ENCODE peak calls at places on chromosomes 6 and 20, in eight cellular contexts. X, W, F, M, Y, L, E and Q are unnamed samples.

GRCh38 chr20:19868383-19868782 is 110.3 kb downstream of the RIN2 start:
- DNase-seq in W (no peak), L (no peak), M (no peak), E (no peak), F (no peak), Y (no peak), X (no peak), Q (no peak)

GRCh38 chr6:104771258-104771832 is 88.4 kb downstream of the HACE1 start:
- DNase-seq in Y (no peak), W (no peak), M (no peak), F (no peak), E (no peak), L (peak), X (no peak), Q (no peak)

GRCh38 chr6:5261545-5262109 is 314 bp downstream of the FARS2 start:
- DNase-seq in L (no peak), E (no peak), Y (no peak), W (no peak), F (no peak), X (no peak), M (no peak), Q (peak)

GRCh38 chr20:46206025-46206424 is 87.9 kb downstream of the CD40 start:
- DNase-seq in M (no peak), E (peak), W (no peak), X (no peak), L (no peak), Y (peak), F (no peak), Q (no peak)

GRCh38 chr20:51523276-51524013 is 19.1 kb downstream of the NFATC2 start:
- DNase-seq in E (no peak), F (no peak), W (no peak), L (no peak), Y (no peak), M (no peak), X (no peak), Q (no peak)

GRCh38 chr6:113854531-113855499 is 2.3 kb upstream of the MARCKS start:
- DNase-seq in X (peak), Y (peak), E (peak), W (no peak), L (peak), F (peak), M (peak), Q (peak)

GRCh38 chr20:9743871-9744270 is 95.0 kb downstream of the PAK5 start:
- DNase-seq in Y (no peak), L (no peak), E (no peak), W (no peak), X (no peak), F (no peak), M (no peak), Q (no peak)

GRCh38 chr6:11093591-11094410 is at the start of gene SMIM13:
- DNase-seq in L (peak), M (peak), X (peak), E (peak), Y (peak), W (peak), F (peak), Q (peak)

GRCh38 chr20:4902788-4903187 is 98.5 kb downstream of the SLC23A2 start:
- DNase-seq in E (no peak), L (no peak), X (no peak), Y (no peak), W (no peak), M (no peak), F (no peak), Q (no peak)

GRCh38 chr20:46047821-46048220 is 18.8 kb downstream of the SLC12A5 start:
- DNase-seq in W (no peak), E (no peak), M (no peak), L (no peak), F (no peak), X (no peak), Y (no peak), Q (no peak)

GRCh38 chr20:36107881-36108280 is 46.7 kb upstream of the EPB41L1 start:
- DNase-seq in W (no peak), E (no peak), X (no peak), Y (no peak), L (no peak), F (no peak), M (no peak), Q (no peak)

GRCh38 chr20:20225325-20225724 is 142.6 kb upstream of the INSM1 start:
- DNase-seq in M (no peak), L (no peak), W (no peak), X (no peak), Y (no peak), E (no peak), F (peak), Q (no peak)

GRCh38 chr6:156111913-156112312 is 656.3 kb upstream of the NOX3 start:
- DNase-seq in X (no peak), M (no peak), F (no peak), L (no peak), Y (no peak), W (no peak), E (no peak), Q (no peak)

GRCh38 chr6:55069132-55069781 is 105.1 kb upstream of the HCRTR2 start:
- DNase-seq in W (no peak), L (peak), M (peak), E (no peak), F (no peak), Y (no peak), X (peak), Q (peak)

GRCh38 chr6:44156494-44157151 is 2.0 kb upstream of the CAPN11 start:
- DNase-seq in M (no peak), Y (no peak), E (no peak), F (no peak), L (no peak), W (no peak), X (no peak), Q (peak)

GRCh38 chr6:53309059-53309896 is 39.5 kb downstream of the ELOVL5 start:
- DNase-seq in X (no peak), L (no peak), F (peak), E (peak), M (peak), Y (no peak), W (no peak), Q (no peak)

GRCh38 chr6:37860226-37860839 is 40.8 kb downstream of the ZFAND3 start:
- DNase-seq in Y (no peak), M (peak), E (no peak), W (no peak), L (peak), F (peak), X (no peak), Q (no peak)

GRCh38 chr20:21004386-21005076 is 101.6 kb downstream of the LINC00237 start:
- DNase-seq in E (no peak), L (no peak), Y (no peak), X (no peak), F (no peak), W (no peak), M (no peak), Q (no peak)

GRCh38 chr20:31894980-31895675 is 24.7 kb downstream of the TTLL9 start:
- DNase-seq in F (no peak), W (no peak), L (peak), E (peak), X (peak), M (peak), Y (peak), Q (no peak)

GRCh38 chr6:62285612-62286469 is at the start of gene KHDRBS2:
- DNase-seq in X (no peak), Y (peak), E (peak), W (no peak), F (peak), M (peak), L (no peak), Q (peak)

GRCh38 chr6:167984144-167984719 is 13.2 kb upstream of the KIF25 start:
- DNase-seq in Y (no peak), F (no peak), M (no peak), X (no peak), L (no peak), E (no peak), W (no peak), Q (no peak)

GRCh38 chr6:167549187-167549586 is 224.3 kb downstream of the TTLL2 start:
- DNase-seq in Y (no peak), E (no peak), F (no peak), M (no peak), L (no peak), X (no peak), W (no peak), Q (no peak)

GRCh38 chr20:37821691-37822655 is 81.0 kb upstream of the VSTM2L start:
- DNase-seq in Y (no peak), M (no peak), X (peak), E (no peak), F (no peak), W (no peak), L (peak), Q (no peak)

GRCh38 chr6:18115356-18115755 is 7.1 kb downstream of the NHLRC1 start:
- DNase-seq in X (no peak), E (no peak), W (no peak), M (peak), L (no peak), Y (no peak), F (no peak), Q (no peak)

GRCh38 chr6:134537146-134537555 is 219.2 kb upstream of the SGK1 start:
- DNase-seq in F (no peak), L (peak), E (no peak), W (no peak), X (peak), M (no peak), Y (no peak), Q (no peak)

GRCh38 chr6:14927398-14927797 is 318.5 kb upstream of the JARID2 start:
- DNase-seq in W (no peak), E (no peak), Y (no peak), X (no peak), L (no peak), F (no peak), M (no peak), Q (no peak)

GRCh38 chr20:21808863-21809664 is 103.6 kb downstream of the PAX1 start:
- DNase-seq in F (no peak), W (no peak), L (no peak), X (no peak), Y (peak), E (peak), M (peak), Q (peak)

GRCh38 chr6:122426597-122426996 is 27.1 kb downstream of the HSF2 start:
- DNase-seq in X (no peak), L (no peak), Y (no peak), E (no peak), F (no peak), W (no peak), M (no peak), Q (no peak)

GRCh38 chr6:133130863-133131262 is 110.3 kb upstream of the EYA4 start:
- DNase-seq in E (peak), X (no peak), Y (no peak), M (no peak), L (no peak), F (no peak), W (no peak), Q (peak)